ENCODE peak calls at places on chromosomes 6 and 20, in four cellular contexts. T, E, V and H are unnamed samples.

GRCh38 chr6:146550911-146551310 is 7.3 kb downstream of the RAB32 start:
- DNase-seq in T (no peak), E (no peak), V (no peak), H (no peak)

GRCh38 chr6:89057759-89058158 is 22.8 kb upstream of the PNRC1 start:
- DNase-seq in T (no peak), E (no peak), V (no peak), H (no peak)

GRCh38 chr6:89483111-89483720 is 50.3 kb downstream of the ANKRD6 start:
- DNase-seq in T (peak), E (peak), V (no peak), H (no peak)

GRCh38 chr20:19363439-19363838 is 151.0 kb downstream of the SLC24A3 start:
- DNase-seq in T (no peak), E (no peak), V (no peak), H (no peak)

GRCh38 chr6:40148882-40149573 is 214.8 kb upstream of the MOCS1 start:
- DNase-seq in T (no peak), E (no peak), V (no peak), H (no peak)

GRCh38 chr6:28803337-28803709 is 120.5 kb downstream of the TRIM27 start:
- DNase-seq in T (no peak), E (no peak), V (no peak), H (peak)

GRCh38 chr6:111592726-111593515 is 12.8 kb downstream of the TRAF3IP2 start:
- DNase-seq in T (no peak), E (no peak), V (peak), H (no peak)

GRCh38 chr20:35849726-35850125 is 77.9 kb downstream of the PHF20 start:
- DNase-seq in T (no peak), E (no peak), V (no peak), H (no peak)

GRCh38 chr20:13317439-13317838 is 96.4 kb downstream of the ISM1 start:
- DNase-seq in T (no peak), E (no peak), V (no peak), H (no peak)

GRCh38 chr6:28867078-28867414 is 56.7 kb downstream of the TRIM27 start:
- DNase-seq in T (no peak), E (no peak), V (peak), H (no peak)

GRCh38 chr6:149223120-149223775 is 94.3 kb upstream of the TAB2 start:
- DNase-seq in T (no peak), E (no peak), V (no peak), H (no peak)

GRCh38 chr6:35948725-35949124 is 27.8 kb upstream of the SRPK1 start:
- DNase-seq in T (no peak), E (peak), V (no peak), H (no peak)

GRCh38 chr6:156193381-156193780 is 583.8 kb upstream of the ARID1B start:
- DNase-seq in T (no peak), E (no peak), V (no peak), H (no peak)

GRCh38 chr6:322205-322930 is 30.1 kb downstream of the DUSP22 start:
- DNase-seq in T (no peak), E (no peak), V (no peak), H (peak)

GRCh38 chr20:63701329-63702035 is 5.0 kb downstream of the TNFRSF6B start:
- DNase-seq in T (no peak), E (no peak), V (peak), H (peak)

GRCh38 chr6:39029156-39030011 is 19.2 kb upstream of the GLP1R start:
- DNase-seq in T (peak), E (peak), V (peak), H (peak)

GRCh38 chr6:93419304-93420162 is at the start of gene EPHA7:
- DNase-seq in T (peak), E (no peak), V (peak), H (peak)

GRCh38 chr6:2658788-2659187 is 91.9 kb downstream of the MYLK4 start:
- DNase-seq in T (no peak), E (peak), V (no peak), H (no peak)

GRCh38 chr6:14896475-14896874 is 349.4 kb upstream of the JARID2 start:
- DNase-seq in T (no peak), E (no peak), V (no peak), H (no peak)
- TF ChIP-seq JUND in T (no peak), E (no peak), V (no peak), H (no peak)

DNA sequence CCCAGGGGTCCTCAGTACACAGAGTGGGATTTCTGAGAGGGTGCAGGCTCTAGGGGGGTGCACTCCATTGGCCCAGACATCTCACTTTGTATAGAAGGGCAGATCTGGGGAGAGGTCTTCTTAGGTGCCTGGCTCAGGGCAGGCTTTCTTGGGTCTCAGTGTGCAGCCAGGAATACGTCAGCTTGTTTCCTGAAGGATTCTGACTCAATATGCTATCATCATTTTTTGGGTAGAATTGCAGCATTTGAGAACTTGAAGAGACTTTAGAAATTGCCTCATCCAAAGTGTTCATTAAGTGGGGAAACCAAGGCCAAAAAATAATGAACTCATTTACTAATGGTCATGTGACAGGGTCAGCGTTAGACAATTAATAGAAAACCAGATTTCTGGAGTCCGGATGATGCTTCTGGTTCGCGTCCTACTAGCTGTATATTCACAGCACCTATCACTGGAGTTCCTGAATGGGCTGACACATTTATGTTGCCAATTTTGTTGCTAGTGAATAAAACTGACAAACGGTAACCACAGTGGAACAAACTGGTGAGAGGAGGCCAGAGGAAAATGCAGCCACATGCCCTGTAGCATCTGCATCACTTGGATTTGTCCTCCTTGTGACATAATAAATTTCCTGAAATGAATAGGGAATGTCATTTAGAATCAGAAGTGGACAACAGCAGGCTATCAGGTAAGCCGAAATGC is 238.9 kb downstream of the TBC1D7 start:
- DNase-seq in T (no peak), E (no peak), V (no peak), H (no peak)
- TF ChIP-seq JUND in T (no peak), E (no peak), V (no peak), H (no peak)

DNA sequence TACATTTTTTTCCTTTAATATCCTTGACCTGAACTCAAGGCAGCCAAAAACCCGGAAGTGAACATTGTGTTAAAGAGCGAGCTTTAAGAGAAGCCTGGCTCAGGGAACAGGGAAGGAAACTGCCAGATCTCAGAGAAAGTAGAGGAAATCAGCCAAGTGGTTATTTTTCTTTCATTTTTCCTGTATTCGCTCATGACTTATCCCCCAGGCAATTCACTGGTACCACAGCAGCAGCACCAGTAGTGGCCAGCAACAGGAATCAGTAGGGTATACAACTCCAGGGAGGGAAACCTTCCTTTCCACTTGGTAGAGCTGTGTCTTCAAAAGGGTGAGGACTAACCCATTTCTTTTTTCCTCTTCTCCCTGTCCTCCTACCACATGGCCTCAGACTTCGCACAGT is 89.6 kb upstream of the HMGCLL1 start:
- DNase-seq in T (no peak), E (no peak), V (no peak), H (no peak)
- TF ChIP-seq JUND in T (no peak), E (no peak), V (no peak), H (no peak)

GRCh38 chr6:31058128-31058894 is 48.0 kb downstream of the MUC22 start:
- DNase-seq in T (no peak), E (peak), V (peak), H (peak)
- TF ChIP-seq JUND in T (peak), E (peak), V (peak), H (peak)

GRCh38 chr6:124613050-124613449 is 349.2 kb upstream of the RNF217 start:
- DNase-seq in T (no peak), E (no peak), V (no peak), H (no peak)
- TF ChIP-seq JUND in T (no peak), E (no peak), V (no peak), H (no peak)

GRCh38 chr6:137488736-137489409 is 5.3 kb downstream of the OLIG3 start:
- DNase-seq in T (peak), E (no peak), V (peak), H (no peak)
- TF ChIP-seq JUND in T (no peak), E (no peak), V (no peak), H (no peak)